ENCODE peak calls at places on chromosomes 2 and 18, in eight cellular contexts. R is fibroblast of mammary gland, U is brain microvascular endothelial cell, C is mammary epithelial cell, Y is fibroblast of villous mesenchyme, F is bronchial epithelial cell, L is Panc1, I is cardiac muscle cell. K is an unnamed sample.

GRCh38 chr18:34887881-34888580 is 153.2 kb upstream of the MAPRE2 start:
- DNase-seq in U (no peak), I (no peak), R (no peak), L (no peak), F (no peak), Y (no peak), C (no peak), K (no peak)

GRCh38 chr2:54673501-54673998 is 49.9 kb upstream of the EML6 start:
- DNase-seq in F (peak), C (peak), Y (peak), I (no peak), R (peak), U (no peak), L (no peak), K (peak)

GRCh38 chr2:21443494-21444105 is 319.8 kb downstream of the TDRD15 start:
- DNase-seq in U (no peak), I (peak), C (no peak), Y (no peak), R (no peak), F (no peak), L (no peak), K (no peak)

GRCh38 chr2:130387071-130387400 is 31.2 kb downstream of the PTPN18 start:
- DNase-seq in R (no peak), I (no peak), L (no peak), C (no peak), Y (no peak), F (no peak), U (no peak), K (no peak)

GRCh38 chr2:191347881-191348280 is 102.7 kb downstream of the MYO1B start:
- DNase-seq in R (peak), I (no peak), F (no peak), L (no peak), U (peak), C (no peak), Y (no peak), K (no peak)

GRCh38 chr2:133566967-133567645 is 1.2 kb downstream of the NCKAP5 start:
- DNase-seq in U (peak), L (no peak), F (peak), I (peak), C (peak), Y (peak), R (peak), K (peak)

GRCh38 chr18:23173912-23174311 is 38.6 kb downstream of the CABLES1 start:
- DNase-seq in I (no peak), R (no peak), C (no peak), L (no peak), U (no peak), F (no peak), Y (no peak), K (no peak)

GRCh38 chr18:76363451-76364120 is 131.5 kb downstream of the ZNF516 start:
- DNase-seq in R (peak), Y (peak), U (peak), I (no peak), L (no peak), C (no peak), F (no peak), K (no peak)

GRCh38 chr2:156845806-156846558 is 409.8 kb downstream of the GPD2 start:
- DNase-seq in I (peak), U (no peak), R (no peak), L (no peak), C (peak), F (peak), Y (peak), K (peak)

GRCh38 chr2:163800889-163801498 is 65.2 kb upstream of the FIGN start:
- DNase-seq in L (no peak), F (no peak), R (no peak), C (no peak), Y (peak), I (peak), U (peak), K (peak)

GRCh38 chr2:217610411-217610814 is 392.4 kb downstream of the TNS1 start:
- DNase-seq in U (no peak), L (no peak), R (no peak), C (no peak), Y (no peak), F (peak), I (no peak), K (peak)

DNA sequence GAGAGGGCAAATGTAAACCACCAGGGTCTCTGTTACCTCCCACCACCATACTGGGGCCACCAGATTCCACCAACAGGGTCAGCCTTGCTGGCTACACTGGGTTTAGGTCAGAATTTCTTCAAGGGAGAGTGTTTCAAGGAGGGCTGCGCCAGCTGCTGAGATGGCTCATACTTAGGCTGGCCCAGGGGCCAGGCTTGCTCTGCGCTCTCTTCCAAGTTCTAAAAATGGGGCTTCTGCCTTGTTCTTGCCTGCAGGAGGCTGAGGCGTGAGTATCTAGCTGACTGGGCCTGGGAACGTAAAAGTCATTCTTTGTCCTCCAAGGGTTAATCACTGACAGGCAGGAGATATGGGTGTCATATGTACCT is 28.1 kb downstream of the MRPL33 start:
- DNase-seq in L (no peak), F (peak), Y (no peak), R (no peak), I (no peak), U (no peak), C (peak), K (peak)
- TF ChIP-seq CTCF in L (no peak), F (no peak), Y (no peak), R (peak), I (no peak), U (peak), C (no peak), K (no peak)

DNA sequence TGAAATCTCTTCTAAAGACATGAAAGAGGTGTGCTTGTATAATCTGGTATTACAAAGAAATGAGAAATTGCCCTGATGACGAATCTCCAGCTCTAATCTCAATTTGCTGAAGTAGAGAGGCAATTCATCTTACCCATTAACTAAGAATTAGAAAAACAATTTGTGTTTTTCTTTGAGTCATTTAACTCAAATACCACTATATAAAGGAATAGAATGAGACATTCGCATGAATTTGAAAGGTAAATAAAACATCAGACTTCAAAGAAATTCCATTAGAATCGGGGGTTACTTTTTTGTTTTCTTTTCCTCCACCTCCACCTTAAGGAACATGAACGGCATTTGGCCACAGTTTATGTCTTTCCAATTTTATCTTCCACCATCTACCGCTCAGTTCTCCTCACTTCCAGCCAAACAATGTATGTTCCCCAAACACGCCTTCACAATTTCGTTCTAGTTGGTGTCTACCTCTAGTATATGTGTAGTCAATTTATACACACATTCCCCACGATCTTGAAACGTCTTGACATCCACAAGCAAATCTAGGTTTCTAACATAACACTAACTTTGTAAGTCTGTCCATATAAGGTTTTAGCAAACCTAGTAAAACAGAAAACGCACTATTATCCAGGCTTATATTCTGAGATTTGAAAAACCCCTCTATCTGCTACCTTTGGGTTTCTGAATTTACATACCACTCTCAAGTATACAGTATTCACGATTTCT is 1.3 kb upstream of the SMCHD1 start:
- DNase-seq in C (no peak), R (no peak), F (peak), L (no peak), I (no peak), U (no peak), Y (no peak), K (peak)
- H3K4me3 ChIP-seq in C (peak), R (peak), F (peak), L (peak), I (peak), U (peak), Y (peak), K (peak)

DNA sequence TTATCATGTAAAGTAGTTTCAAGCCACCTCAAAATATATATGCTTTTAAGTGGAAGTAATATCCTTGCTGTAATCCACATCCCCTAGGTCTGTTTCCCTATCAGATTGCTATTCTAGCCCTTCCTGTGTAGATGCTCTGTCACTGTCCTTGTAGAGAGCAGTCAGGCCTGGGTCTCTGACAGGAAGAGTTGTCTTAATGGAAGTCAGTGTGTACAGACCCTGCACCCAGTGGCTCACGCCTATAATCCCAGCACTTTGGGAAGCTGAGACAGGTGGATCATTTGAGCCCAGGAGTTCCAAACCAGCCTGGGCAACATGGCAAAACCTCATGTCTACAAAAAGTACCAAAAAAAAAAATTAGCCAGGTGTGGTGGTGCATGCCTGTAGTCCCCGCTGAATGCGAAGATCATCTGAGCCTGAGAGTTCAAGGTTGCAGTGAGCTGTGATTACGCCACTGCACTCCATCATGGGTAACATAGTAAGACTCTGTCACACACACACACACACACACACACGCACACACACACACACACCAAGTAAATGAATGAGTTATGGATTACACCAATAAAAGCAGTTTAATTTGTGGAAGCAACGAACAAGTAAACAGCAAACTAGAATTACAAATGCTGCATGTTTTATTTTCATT is 70.2 kb upstream of the DSC1 start:
- DNase-seq in C (no peak), Y (no peak), U (no peak), L (no peak), F (no peak), R (no peak), I (no peak), K (no peak)
- TF ChIP-seq CTCF in C (no peak), Y (no peak), U (no peak), L (no peak), F (no peak), R (no peak), I (no peak), K (no peak)

GRCh38 chr2:145753209-145753608 is 1233.3 kb upstream of the ZEB2 start:
- DNase-seq in Y (no peak), F (no peak), I (no peak), C (no peak), U (no peak), L (no peak), R (no peak), K (no peak)

GRCh38 chr2:145750617-145751016 is 1230.7 kb upstream of the ZEB2 start:
- DNase-seq in Y (no peak), L (no peak), C (no peak), I (no peak), U (no peak), R (no peak), F (no peak), K (no peak)

GRCh38 chr2:145751634-145752033 is 1231.7 kb upstream of the ZEB2 start:
- DNase-seq in R (peak), U (peak), Y (peak), I (no peak), C (no peak), F (peak), L (no peak), K (peak)

GRCh38 chr2:145751155-145751554 is 1231.2 kb upstream of the ZEB2 start:
- DNase-seq in Y (peak), U (no peak), C (no peak), F (no peak), I (no peak), L (no peak), R (no peak), K (no peak)

DNA sequence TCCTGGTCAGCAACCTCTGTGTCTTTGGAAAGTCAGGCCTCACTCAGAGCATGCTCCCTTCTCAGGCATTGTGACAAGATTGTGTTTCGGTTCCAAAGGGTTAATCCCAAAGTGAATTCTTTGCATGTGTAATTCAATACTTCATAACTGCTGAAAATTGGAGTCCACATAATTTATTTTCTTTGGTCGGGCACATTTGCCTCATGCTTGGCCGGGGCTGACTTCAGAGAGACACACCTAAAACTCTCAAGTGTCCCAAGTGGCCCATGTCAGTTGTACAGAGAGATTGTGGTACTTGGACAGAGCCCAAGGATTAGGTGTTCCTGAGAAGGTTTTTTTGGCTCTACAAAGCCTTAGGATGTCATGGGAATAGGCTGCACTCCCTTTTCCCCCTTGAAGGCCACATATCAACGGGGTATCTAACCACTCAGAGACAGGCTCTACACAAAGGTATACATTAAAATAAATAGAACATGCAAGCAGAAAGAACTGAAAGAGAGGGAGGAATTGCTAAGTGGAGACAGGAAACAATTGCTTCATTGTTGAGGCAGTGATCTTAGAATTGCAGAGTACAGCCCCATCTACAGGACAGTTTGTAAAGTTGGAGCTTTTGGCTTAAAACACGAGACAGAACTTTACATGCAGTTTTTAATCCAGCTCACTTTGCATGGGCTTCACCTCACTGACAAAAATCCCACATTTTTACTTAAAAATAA is 1232.3 kb upstream of the ZEB2 start:
- DNase-seq in U (peak), I (peak), C (peak), L (peak), Y (peak), R (peak), F (peak), K (peak)
- H3K4me3 ChIP-seq in U (no peak), I (no peak), C (no peak), L (no peak), Y (no peak), R (no peak), F (no peak), K (no peak)

DNA sequence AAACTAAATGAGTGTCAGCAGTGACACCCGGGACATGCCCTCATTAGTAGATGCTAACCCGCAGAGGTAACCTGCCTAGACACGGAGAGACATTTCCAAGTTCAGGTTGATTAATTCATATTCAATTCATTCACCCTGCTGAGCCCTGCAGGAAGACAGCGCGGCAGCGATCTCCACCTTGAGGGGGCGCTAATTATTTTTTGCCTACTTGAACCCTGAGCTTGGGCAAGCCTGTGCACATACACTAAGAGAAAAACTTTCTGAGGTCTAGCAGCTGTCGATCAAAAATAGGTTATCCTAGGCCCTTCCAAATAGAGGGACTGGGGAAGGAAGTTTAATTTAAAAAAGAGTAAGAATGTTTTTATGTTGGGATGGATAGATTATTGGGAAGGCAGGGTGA is 1.3 kb upstream of the LYPD6 start:
- DNase-seq in U (no peak), F (no peak), R (no peak), L (no peak), Y (no peak), C (no peak), I (no peak), K (peak)
- TF ChIP-seq CTCF in U (peak), F (peak), R (peak), L (peak), Y (peak), C (peak), I (peak), K (peak)

K was measured in epithelial cell of esophagus.